ENCODE peak calls at places on chromosome 10, in ten cellular contexts. J is right lobe of liver; D is GM06990; O is GM23338; B is AG04450; R is cardiac fibroblast; X is bronchial epithelial cell; P is dorsolateral prefrontal cortex; C is CD8-positive, alpha-beta T cell; A is choroid plexus epithelial cell. U is an unnamed sample.

GRCh38 chr10:118963963-118964362 is 65.6 kb upstream of the NANOS1 start:
- DNase-seq in J (no peak), D (no peak), O (no peak), B (no peak), R (no peak), X (no peak), P (no peak), C (no peak), A (no peak), U (no peak)

GRCh38 chr10:29169021-29169420 is 119.8 kb upstream of the LYZL1 start:
- DNase-seq in J (no peak), D (no peak), O (no peak), B (no peak), R (no peak), X (no peak), P (no peak), C (no peak), A (no peak), U (no peak)

GRCh38 chr10:128064615-128065580 is 61.3 kb downstream of the MKI67 start:
- DNase-seq in J (peak), D (peak), O (no peak), B (no peak), R (peak), X (peak), P (peak), C (peak), A (peak), U (peak)

GRCh38 chr10:5929442-5929841 is 39.4 kb downstream of the FBH1 start:
- DNase-seq in J (no peak), D (no peak), O (no peak), B (no peak), R (no peak), X (no peak), P (no peak), C (no peak), A (no peak), U (no peak)

GRCh38 chr10:70255329-70256299 is 22.4 kb upstream of the PPA1 start:
- DNase-seq in J (no peak), D (no peak), O (peak), B (no peak), R (peak), X (peak), P (no peak), C (no peak), A (no peak), U (no peak)

GRCh38 chr10:822661-823367 is 108.7 kb downstream of the LARP4B start:
- DNase-seq in J (no peak), D (no peak), O (no peak), B (no peak), R (no peak), X (no peak), P (no peak), C (no peak), A (no peak), U (no peak)

GRCh38 chr10:323651-324293 is 188.5 kb downstream of the ZMYND11 start:
- DNase-seq in J (no peak), D (peak), O (no peak), B (peak), R (peak), X (peak), P (peak), C (peak), A (peak), U (no peak)

GRCh38 chr10:127046975-127047877 is 142.0 kb downstream of the DOCK1 start:
- DNase-seq in J (no peak), D (no peak), O (no peak), B (no peak), R (peak), X (no peak), P (no peak), C (no peak), A (peak), U (no peak)

GRCh38 chr10:114691442-114691941 is 33.4 kb upstream of the ABLIM1 start:
- DNase-seq in J (no peak), D (no peak), O (peak), B (no peak), R (peak), X (peak), P (no peak), C (no peak), A (peak), U (no peak)

GRCh38 chr10:114474989-114475388 is 70.7 kb upstream of the AFAP1L2 start:
- DNase-seq in J (no peak), D (no peak), O (no peak), B (no peak), R (no peak), X (no peak), P (no peak), C (no peak), A (no peak), U (no peak)

GRCh38 chr10:70602665-70603438 is at the start of gene PRF1:
- DNase-seq in J (peak), D (peak), O (no peak), B (no peak), R (no peak), X (no peak), P (no peak), C (peak), A (no peak), U (no peak)

GRCh38 chr10:115093286-115093775 is at the start of gene ATRNL1:
- DNase-seq in J (peak), D (peak), O (peak), B (no peak), R (peak), X (no peak), P (no peak), C (no peak), A (no peak), U (no peak)

GRCh38 chr10:22022257-22023051 is 18.9 kb upstream of the DNAJC1 start:
- DNase-seq in J (no peak), D (no peak), O (no peak), B (no peak), R (peak), X (no peak), P (no peak), C (peak), A (no peak), U (no peak)

GRCh38 chr10:129959544-129960492 is 4.3 kb downstream of the EBF3 start:
- DNase-seq in J (no peak), D (no peak), O (no peak), B (no peak), R (peak), X (no peak), P (peak), C (no peak), A (no peak), U (no peak)

GRCh38 chr10:29309465-29309864 is 20.6 kb downstream of the LYZL1 start:
- DNase-seq in J (no peak), D (no peak), O (no peak), B (no peak), R (no peak), X (no peak), P (no peak), C (no peak), A (no peak), U (no peak)

GRCh38 chr10:130300608-130301025 is 164.4 kb downstream of the GLRX3 start:
- DNase-seq in J (peak), D (no peak), O (no peak), B (no peak), R (peak), X (no peak), P (no peak), C (peak), A (no peak), U (no peak)

GRCh38 chr10:34866848-34867247 is 51.8 kb upstream of the PARD3 start:
- DNase-seq in J (no peak), D (peak), O (peak), B (no peak), R (no peak), X (no peak), P (no peak), C (no peak), A (no peak), U (no peak)

GRCh38 chr10:121659236-121659635 is 61.0 kb upstream of the FGFR2 start:
- DNase-seq in J (no peak), D (no peak), O (no peak), B (no peak), R (no peak), X (no peak), P (no peak), C (no peak), A (no peak), U (no peak)

GRCh38 chr10:59838390-59838789 is 68.0 kb downstream of the CCDC6 start:
- DNase-seq in J (no peak), D (no peak), O (no peak), B (no peak), R (no peak), X (peak), P (no peak), C (no peak), A (no peak), U (no peak)

GRCh38 chr10:128739937-128740336 is 613.7 kb upstream of the MKI67 start:
- DNase-seq in J (no peak), D (no peak), O (peak), B (no peak), R (no peak), X (no peak), P (no peak), C (no peak), A (no peak), U (no peak)

GRCh38 chr10:61189912-61190311 is 245.9 kb upstream of the RHOBTB1 start:
- DNase-seq in J (no peak), D (no peak), O (no peak), B (no peak), R (no peak), X (no peak), P (no peak), C (no peak), A (no peak), U (no peak)

GRCh38 chr10:18875480-18875879 is 173.1 kb upstream of the MALRD1 start:
- DNase-seq in J (no peak), D (no peak), O (no peak), B (no peak), R (no peak), X (peak), P (no peak), C (no peak), A (no peak), U (no peak)

GRCh38 chr10:124245806-124246440 is 152.5 kb upstream of the CHST15 start:
- DNase-seq in J (no peak), D (no peak), O (no peak), B (no peak), R (no peak), X (no peak), P (no peak), C (no peak), A (no peak), U (no peak)

GRCh38 chr10:78904196-78904595 is 164.6 kb upstream of the ZMIZ1 start:
- DNase-seq in J (no peak), D (no peak), O (no peak), B (no peak), R (no peak), X (no peak), P (no peak), C (no peak), A (no peak), U (no peak)

GRCh38 chr10:24433705-24434104 is 224.8 kb downstream of the KIAA1217 start:
- DNase-seq in J (no peak), D (no peak), O (no peak), B (no peak), R (no peak), X (no peak), P (no peak), C (no peak), A (no peak), U (no peak)

GRCh38 chr10:97029271-97029670 is 156.5 kb downstream of the SLIT1 start:
- DNase-seq in J (no peak), D (no peak), O (no peak), B (no peak), R (no peak), X (no peak), P (no peak), C (no peak), A (no peak), U (no peak)

GRCh38 chr10:1538531-1539061 is 198.7 kb downstream of the ADARB2 start:
- DNase-seq in J (no peak), D (no peak), O (no peak), B (no peak), R (no peak), X (no peak), P (no peak), C (no peak), A (no peak), U (no peak)

GRCh38 chr10:86265236-86265876 is 101.2 kb downstream of the GRID1 start:
- DNase-seq in J (no peak), D (no peak), O (no peak), B (no peak), R (no peak), X (no peak), P (peak), C (no peak), A (no peak), U (no peak)

GRCh38 chr10:130409931-130410330 is 273.7 kb downstream of the GLRX3 start:
- DNase-seq in J (no peak), D (no peak), O (no peak), B (no peak), R (no peak), X (no peak), P (no peak), C (no peak), A (no peak), U (no peak)

GRCh38 chr10:45198596-45199379 is 116.6 kb downstream of the OR13A1 start:
- DNase-seq in J (no peak), D (no peak), O (peak), B (no peak), R (no peak), X (no peak), P (no peak), C (no peak), A (no peak), U (no peak)

GRCh38 chr10:24920907-24921881 is 31.2 kb downstream of the PRTFDC1 start:
- DNase-seq in J (peak), D (peak), O (peak), B (peak), R (peak), X (peak), P (no peak), C (no peak), A (peak), U (no peak)

GRCh38 chr10:88865281-88865876 is 13.7 kb upstream of the ANKRD22 start:
- DNase-seq in J (no peak), D (no peak), O (no peak), B (no peak), R (peak), X (peak), P (no peak), C (no peak), A (peak), U (no peak)
- TF ChIP-seq CTCF in J (peak), D (peak), O (peak), B (peak), R (no peak), X (peak), P (no peak), C (no peak), A (peak), U (no peak)

GRCh38 chr10:132641966-132642731 is 104.6 kb downstream of the INPP5A start:
- DNase-seq in J (no peak), D (no peak), O (no peak), B (no peak), R (no peak), X (no peak), P (peak), C (no peak), A (no peak), U (peak)

GRCh38 chr10:132644544-132645530 is 107.2 kb downstream of the INPP5A start:
- DNase-seq in J (no peak), D (no peak), O (no peak), B (no peak), R (no peak), X (no peak), P (peak), C (no peak), A (no peak), U (peak)

GRCh38 chr10:132642732-132643008 is 105.1 kb downstream of the INPP5A start:
- DNase-seq in J (no peak), D (no peak), O (no peak), B (no peak), R (no peak), X (no peak), P (no peak), C (no peak), A (no peak), U (no peak)

GRCh38 chr10:132645630-132646442 is 108.2 kb downstream of the INPP5A start:
- DNase-seq in J (no peak), D (no peak), O (no peak), B (no peak), R (no peak), X (no peak), P (peak), C (no peak), A (no peak), U (peak)

DNA sequence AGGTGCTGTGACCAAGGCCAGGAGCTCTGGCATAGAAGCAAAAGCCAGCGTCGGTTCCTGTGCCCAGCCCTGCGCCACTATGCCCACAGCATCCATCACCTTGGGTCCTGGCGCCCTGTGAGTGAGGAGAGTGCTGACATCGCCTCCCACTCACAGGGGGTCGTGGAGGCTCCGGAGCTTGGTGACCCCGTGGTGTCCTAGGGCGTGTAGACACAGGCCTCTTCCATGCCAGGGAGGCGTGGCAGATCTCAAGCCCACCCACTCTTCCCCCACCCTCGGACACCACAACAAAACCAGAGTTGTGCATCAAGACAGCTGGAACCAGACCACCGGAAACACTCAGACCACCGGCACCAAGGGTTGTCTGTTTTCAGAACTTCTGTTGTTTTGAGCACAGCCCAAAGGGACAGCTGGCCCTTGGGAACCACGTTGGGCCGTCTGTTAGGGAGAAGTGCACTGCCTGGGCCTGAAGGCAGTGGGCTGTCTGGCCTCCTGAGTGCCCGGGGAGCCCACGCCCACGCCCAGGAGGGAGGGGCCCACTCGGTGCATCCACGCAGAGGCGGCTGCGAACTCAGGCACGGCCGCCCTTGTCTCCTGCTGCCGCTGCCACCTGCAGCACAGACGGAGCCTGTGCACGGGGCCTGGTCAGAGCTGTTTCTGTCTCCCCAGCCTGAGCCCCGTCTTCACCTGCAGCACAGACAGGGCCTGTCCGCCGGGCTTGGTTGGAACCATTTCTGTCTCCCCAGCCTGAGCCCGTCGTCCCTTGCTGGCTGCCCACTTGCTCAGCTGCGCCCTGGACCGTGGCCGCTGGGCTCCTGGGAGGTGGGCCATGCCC is 106.3 kb downstream of the INPP5A start:
- DNase-seq in J (no peak), D (no peak), O (no peak), B (no peak), R (no peak), X (no peak), P (peak), C (no peak), A (no peak), U (peak)
- TF ChIP-seq CTCF in J (no peak), D (no peak), O (no peak), B (no peak), R (no peak), X (peak), P (no peak), C (no peak), A (no peak), U (no peak)

GRCh38 chr10:120493411-120494312 is 36.6 kb downstream of the PLPP4 start:
- DNase-seq in J (no peak), D (no peak), O (no peak), B (no peak), R (no peak), X (no peak), P (no peak), C (no peak), A (no peak), U (no peak)

GRCh38 chr10:120490288-120490687 is 33.3 kb downstream of the PLPP4 start:
- DNase-seq in J (no peak), D (no peak), O (peak), B (no peak), R (no peak), X (no peak), P (no peak), C (no peak), A (peak), U (no peak)

GRCh38 chr10:120492366-120492765 is 35.3 kb downstream of the PLPP4 start:
- DNase-seq in J (no peak), D (no peak), O (no peak), B (no peak), R (no peak), X (no peak), P (no peak), C (no peak), A (peak), U (no peak)

GRCh38 chr10:120494313-120494710 is 37.3 kb downstream of the PLPP4 start:
- DNase-seq in J (no peak), D (no peak), O (no peak), B (no peak), R (no peak), X (no peak), P (no peak), C (no peak), A (no peak), U (no peak)

GRCh38 chr10:120495226-120495625 is 38.2 kb downstream of the PLPP4 start:
- DNase-seq in J (no peak), D (no peak), O (no peak), B (no peak), R (no peak), X (no peak), P (no peak), C (no peak), A (peak), U (no peak)
- TF ChIP-seq CTCF in J (no peak), D (no peak), O (no peak), B (no peak), R (no peak), X (no peak), P (no peak), C (no peak), A (no peak), U (no peak)

GRCh38 chr10:25982107-25982506 is 48.1 kb downstream of the MYO3A start:
- DNase-seq in J (no peak), D (no peak), O (no peak), B (no peak), R (no peak), X (no peak), P (no peak), C (no peak), A (no peak), U (no peak)
- TF ChIP-seq CTCF in J (no peak), D (peak), O (no peak), B (no peak), R (no peak), X (no peak), P (no peak), C (no peak), A (no peak), U (no peak)

GRCh38 chr10:11411926-11412545 is 199.4 kb downstream of the USP6NL start:
- DNase-seq in J (no peak), D (no peak), O (peak), B (no peak), R (no peak), X (no peak), P (no peak), C (no peak), A (peak), U (no peak)
- TF ChIP-seq CTCF in J (peak), D (peak), O (peak), B (peak), R (peak), X (no peak), P (no peak), C (no peak), A (peak), U (no peak)

DNA sequence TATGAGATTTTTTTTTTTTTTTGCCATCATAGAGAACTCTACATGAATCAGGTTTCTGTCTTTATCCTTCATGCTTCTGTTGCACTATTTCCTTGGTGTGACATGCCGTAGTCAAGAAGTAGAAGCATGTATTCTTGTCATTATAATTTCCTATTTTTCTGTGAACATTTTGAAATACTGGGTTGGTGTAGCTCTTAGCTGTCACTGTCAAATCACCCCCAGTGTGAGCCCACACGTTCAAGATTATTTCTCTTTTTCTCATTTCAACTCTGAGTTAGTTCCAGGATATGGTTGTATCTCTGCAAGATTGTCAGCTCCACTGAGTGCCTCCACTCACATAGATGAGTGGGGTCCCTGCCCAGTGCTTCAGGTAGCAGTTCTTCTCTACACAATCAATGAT is 209.5 kb downstream of the NRG3 start:
- DNase-seq in J (no peak), D (no peak), O (no peak), B (no peak), R (no peak), X (no peak), P (no peak), C (no peak), A (no peak), U (no peak)
- TF ChIP-seq CTCF in J (no peak), D (no peak), O (no peak), B (no peak), R (no peak), X (no peak), P (no peak), C (no peak), A (no peak), U (no peak)

U was measured in activated B cell treated with CpG ODN at 0.5 μM for 24 hours.